ENCODE peak calls at places on chromosomes 16 and 17, in nine cellular contexts. G is DMS79; Q is stimulated activated CD4-positive, alpha-beta T cell treated with anti-CD3 and anti-CD28 coated beads, Interleukin-2, amount 100 ng/mL, for 48 hours; Z is astrocyte of the spinal cord; C is NCI-H774; H is non-pigmented ciliary epithelial cell; R is DMS153; W is RPMI7951; U is stimulated activated CD8-positive, alpha-beta memory T cell treated with anti-CD3 and anti-CD28 coated beads, Interleukin-2, amount 100 ng/mL, for 48 hours. D is an unnamed sample.

GRCh38 chr17:31425646-31426045 is 34.2 kb downstream of the RAB11FIP4 start:
- DNase-seq in Q (no peak), U (no peak), G (no peak), Z (no peak), C (no peak), R (no peak), H (no peak), W (no peak), D (no peak)

GRCh38 chr16:81397058-81397878 is 47.3 kb upstream of the CMIP start:
- DNase-seq in Q (no peak), G (no peak), R (no peak), C (no peak), Z (no peak), H (no peak), U (no peak), W (no peak), D (no peak)

GRCh38 chr16:57462209-57462977 is at the start of gene POLR2C:
- DNase-seq in R (peak; percentile 71), Z (peak; percentile 88), H (no peak), G (peak; percentile 20), U (peak; percentile 91), Q (peak; percentile 94), W (peak; percentile 81), C (peak; percentile 81), D (peak; percentile 65)

GRCh38 chr16:4558026-4558425 is 1.9 kb downstream of the C16orf96 start:
- DNase-seq in Z (no peak), H (no peak), G (no peak), C (no peak), U (no peak), R (no peak), W (no peak), Q (no peak), D (no peak)

GRCh38 chr17:34613064-34614019 is 34.0 kb downstream of the TMEM132E start:
- DNase-seq in R (no peak), Q (no peak), C (no peak), H (no peak), U (no peak), G (peak; percentile 79), Z (no peak), W (no peak), D (no peak)

GRCh38 chr17:27477971-27478684 is 21.9 kb downstream of the KSR1 start:
- DNase-seq in Q (no peak), U (no peak), G (no peak), H (no peak), C (no peak), Z (no peak), R (no peak), W (no peak), D (no peak)

GRCh38 chr16:13109171-13109570 is 207.8 kb downstream of the SHISA9 start:
- DNase-seq in R (no peak), G (no peak), C (no peak), H (no peak), Z (no peak), U (no peak), Q (no peak), W (no peak), D (no peak)

GRCh38 chr16:85087899-85088569 is 24.2 kb downstream of the CIBAR2 start:
- DNase-seq in U (no peak), R (no peak), C (no peak), G (no peak), H (no peak), Q (no peak), W (no peak), Z (no peak), D (no peak)

GRCh38 chr16:12020007-12020406 is 43.5 kb downstream of the SNX29 start:
- DNase-seq in W (no peak), H (no peak), Q (no peak), R (no peak), U (no peak), C (no peak), G (no peak), Z (no peak), D (no peak)

GRCh38 chr16:3171181-3171854 is 16.7 kb upstream of the OR1F1 start:
- DNase-seq in Z (no peak), C (no peak), G (no peak), R (no peak), U (peak; percentile 56), Q (no peak), H (no peak), W (no peak), D (no peak)

GRCh38 chr16:83137894-83138293 is 511.1 kb downstream of the CDH13 start:
- DNase-seq in U (no peak), W (peak; percentile 60), C (no peak), R (no peak), G (no peak), Z (no peak), Q (no peak), H (no peak), D (no peak)

GRCh38 chr17:12973496-12974318 is 44.1 kb downstream of the ELAC2 start:
- DNase-seq in H (no peak), G (no peak), U (no peak), W (no peak), C (no peak), R (no peak), Z (no peak), Q (no peak), D (no peak)

GRCh38 chr17:45184144-45184543 is 22.5 kb downstream of the HEXIM2 start:
- DNase-seq in Q (no peak), W (no peak), Z (no peak), U (no peak), G (no peak), R (no peak), H (no peak), C (no peak), D (no peak)

GRCh38 chr17:39591958-39592954 is 15.5 kb downstream of the NEUROD2 start:
- DNase-seq in W (peak; percentile 42), G (no peak), Z (peak; percentile 38), C (peak; percentile 66), Q (peak; percentile 33), R (peak; percentile 76), H (no peak), U (no peak), D (no peak)

GRCh38 chr16:71467810-71468209 is 5.8 kb upstream of the ZNF23 start:
- DNase-seq in Z (peak; percentile 38), Q (peak; percentile 28), R (no peak), C (no peak), G (no peak), U (peak; percentile 20), H (no peak), W (peak; percentile 21), D (no peak)

GRCh38 chr16:21713549-21714368 is 50.0 kb downstream of the OTOA start:
- DNase-seq in R (no peak), G (no peak), Z (no peak), C (no peak), W (no peak), U (no peak), H (no peak), Q (no peak), D (no peak)

GRCh38 chr16:81587626-81588160 is 143.1 kb downstream of the CMIP start:
- DNase-seq in G (no peak), W (no peak), Q (no peak), U (no peak), Z (no peak), C (no peak), R (no peak), H (no peak), D (no peak)

GRCh38 chr17:11996722-11997146 is 541 bp downstream of the ZNF18 start:
- DNase-seq in R (no peak), W (peak; percentile 55), G (peak; percentile 23), Z (no peak), C (no peak), Q (no peak), H (no peak), U (peak; percentile 33), D (peak; percentile 29)

GRCh38 chr16:50751528-50751927 is 9.6 kb downstream of the CYLD start:
- DNase-seq in C (no peak), W (no peak), Z (no peak), Q (no peak), H (no peak), U (no peak), G (no peak), R (no peak), D (no peak)

GRCh38 chr17:74211141-74211928 is 2.0 kb upstream of the TTYH2 start:
- DNase-seq in U (no peak), W (no peak), R (no peak), Z (peak; percentile 26), Q (no peak), G (no peak), C (no peak), H (no peak), D (no peak)

GRCh38 chr17:10251212-10251948 is 53.0 kb upstream of the GAS7 start:
- DNase-seq in Z (no peak), U (no peak), G (no peak), C (no peak), R (no peak), Q (no peak), H (no peak), W (no peak), D (no peak)

GRCh38 chr17:51200295-51200694 is 34.1 kb downstream of the NME2 start:
- DNase-seq in U (no peak), R (no peak), W (no peak), Q (no peak), Z (no peak), C (no peak), G (no peak), H (no peak), D (no peak)

GRCh38 chr16:89350701-89351380 is 133.3 kb downstream of the ZNF778 start:
- DNase-seq in C (no peak), U (no peak), Q (peak; percentile 36), W (peak; percentile 56), G (no peak), R (no peak), H (no peak), Z (no peak), D (no peak)

GRCh38 chr17:45073414-45074070 is 12.4 kb downstream of the NMT1 start:
- DNase-seq in Q (no peak), W (no peak), U (no peak), C (no peak), R (no peak), G (no peak), H (peak; percentile 63), Z (peak; percentile 76), D (no peak)

GRCh38 chr17:17994271-17994670 is 21.6 kb downstream of the DRC3 start:
- DNase-seq in R (no peak), Z (peak; percentile 27), H (no peak), Q (no peak), W (peak; percentile 20), U (peak; percentile 5), G (no peak), C (no peak), D (no peak)

GRCh38 chr16:1706386-1707192 is 594 bp downstream of the MAPK8IP3 start:
- DNase-seq in C (no peak), R (no peak), Q (peak; percentile 29), U (no peak), H (no peak), W (peak; percentile 41), Z (no peak), G (no peak), D (no peak)

GRCh38 chr17:10033449-10033848 is 128.4 kb upstream of the RCVRN start:
- DNase-seq in C (no peak), H (no peak), R (no peak), W (peak; percentile 72), Q (no peak), Z (no peak), U (no peak), G (no peak), D (peak; percentile 59)

GRCh38 chr17:62140836-62141235 is 75.8 kb upstream of the MED13 start:
- DNase-seq in R (no peak), C (no peak), U (no peak), H (no peak), W (peak; percentile 24), Z (no peak), Q (no peak), G (no peak), D (no peak)

GRCh38 chr16:4021070-4021779 is 95.0 kb downstream of the ADCY9 start:
- DNase-seq in C (peak; percentile 92), R (peak; percentile 96), Z (no peak), G (peak; percentile 92), Q (no peak), H (no peak), U (no peak), W (no peak), D (no peak)

GRCh38 chr17:66829386-66829864 is 5.5 kb upstream of the CACNG5 start:
- DNase-seq in U (no peak), G (no peak), Q (peak; percentile 24), C (no peak), W (peak; percentile 54), H (peak; percentile 19), Z (peak; percentile 74), R (no peak), D (no peak)

GRCh38 chr17:72766761-72767356 is 325.6 kb downstream of the SLC39A11 start:
- DNase-seq in H (no peak), R (no peak), G (no peak), Z (no peak), Q (no peak), U (no peak), W (peak; percentile 5), C (no peak), D (no peak)

D was measured in GF-D8.